ENCODE peak calls at places on chromosome 15, in ten cellular contexts. One of them, this sample, is unnamed.

GRCh38 chr15:101458158-101458895 is 31.2 kb downstream of the PCSK6 start:
- DNase-seq in endothelial cell of umbilical vein: no peak
- DNase-seq in transverse colon: no peak
- DNase-seq in thoracic aorta: no peak
- DNase-seq in CD8-positive, alpha-beta T cell: no peak
- DNase-seq in lower lobe of right lung: no peak
- DNase-seq in esophagus squamous epithelium: no peak
- DNase-seq in lung: no peak
- DNase-seq in AG04450: no peak
- DNase-seq in Peyer's patch: no peak
- DNase-seq in this sample: no peak

GRCh38 chr15:100108346-100108745 is 233.4 kb downstream of the ADAMTS17 start:
- DNase-seq in CD8-positive, alpha-beta T cell: no peak
- DNase-seq in endothelial cell of umbilical vein: no peak
- DNase-seq in thoracic aorta: no peak
- DNase-seq in lung: no peak
- DNase-seq in Peyer's patch: peak
- DNase-seq in transverse colon: no peak
- DNase-seq in esophagus squamous epithelium: no peak
- DNase-seq in AG04450: no peak
- DNase-seq in lower lobe of right lung: no peak
- DNase-seq in this sample: no peak

GRCh38 chr15:75817151-75817935 is 25.9 kb upstream of the UBE2Q2 start:
- DNase-seq in AG04450: no peak
- DNase-seq in transverse colon: no peak
- DNase-seq in lung: no peak
- DNase-seq in Peyer's patch: no peak
- DNase-seq in CD8-positive, alpha-beta T cell: no peak
- DNase-seq in thoracic aorta: no peak
- DNase-seq in esophagus squamous epithelium: no peak
- DNase-seq in endothelial cell of umbilical vein: no peak
- DNase-seq in lower lobe of right lung: no peak
- DNase-seq in this sample: peak

GRCh38 chr15:64847876-64848716 is 6.4 kb downstream of the PLEKHO2 start:
- DNase-seq in CD8-positive, alpha-beta T cell: no peak
- DNase-seq in AG04450: no peak
- DNase-seq in lower lobe of right lung: no peak
- DNase-seq in endothelial cell of umbilical vein: no peak
- DNase-seq in lung: no peak
- DNase-seq in transverse colon: no peak
- DNase-seq in Peyer's patch: no peak
- DNase-seq in thoracic aorta: no peak
- DNase-seq in esophagus squamous epithelium: no peak
- DNase-seq in this sample: no peak

GRCh38 chr15:73957276-73957675 is 31.0 kb downstream of the LOXL1 start:
- DNase-seq in thoracic aorta: no peak
- DNase-seq in CD8-positive, alpha-beta T cell: no peak
- DNase-seq in Peyer's patch: no peak
- DNase-seq in endothelial cell of umbilical vein: no peak
- DNase-seq in lower lobe of right lung: no peak
- DNase-seq in AG04450: no peak
- DNase-seq in transverse colon: no peak
- DNase-seq in lung: no peak
- DNase-seq in esophagus squamous epithelium: no peak
- DNase-seq in this sample: no peak

GRCh38 chr15:74337146-74337545 is 30.3 kb downstream of the CYP11A1 start:
- DNase-seq in thoracic aorta: no peak
- DNase-seq in esophagus squamous epithelium: no peak
- DNase-seq in CD8-positive, alpha-beta T cell: no peak
- DNase-seq in Peyer's patch: no peak
- DNase-seq in lung: no peak
- DNase-seq in endothelial cell of umbilical vein: no peak
- DNase-seq in lower lobe of right lung: peak
- DNase-seq in transverse colon: no peak
- DNase-seq in AG04450: no peak
- DNase-seq in this sample: no peak

GRCh38 chr15:55587321-55588069 is 650 bp downstream of the PYGO1 start:
- DNase-seq in lung: peak
- DNase-seq in AG04450: no peak
- DNase-seq in esophagus squamous epithelium: no peak
- DNase-seq in transverse colon: peak
- DNase-seq in CD8-positive, alpha-beta T cell: no peak
- DNase-seq in Peyer's patch: no peak
- DNase-seq in thoracic aorta: no peak
- DNase-seq in lower lobe of right lung: peak
- DNase-seq in endothelial cell of umbilical vein: peak
- DNase-seq in this sample: peak

GRCh38 chr15:50884583-50884982 is 23.9 kb upstream of the AP4E1 start:
- DNase-seq in lung: no peak
- DNase-seq in AG04450: no peak
- DNase-seq in CD8-positive, alpha-beta T cell: no peak
- DNase-seq in Peyer's patch: no peak
- DNase-seq in endothelial cell of umbilical vein: no peak
- DNase-seq in esophagus squamous epithelium: no peak
- DNase-seq in lower lobe of right lung: no peak
- DNase-seq in transverse colon: no peak
- DNase-seq in thoracic aorta: no peak
- DNase-seq in this sample: no peak

GRCh38 chr15:86591994-86592746 is 512.5 kb downstream of the AGBL1 start:
- DNase-seq in lung: no peak
- DNase-seq in lower lobe of right lung: peak
- DNase-seq in AG04450: no peak
- DNase-seq in CD8-positive, alpha-beta T cell: no peak
- DNase-seq in endothelial cell of umbilical vein: no peak
- DNase-seq in transverse colon: no peak
- DNase-seq in thoracic aorta: no peak
- DNase-seq in Peyer's patch: no peak
- DNase-seq in esophagus squamous epithelium: no peak
- DNase-seq in this sample: no peak

GRCh38 chr15:68561146-68561545 is 17.6 kb upstream of the CORO2B start:
- DNase-seq in CD8-positive, alpha-beta T cell: no peak
- DNase-seq in thoracic aorta: no peak
- DNase-seq in transverse colon: no peak
- DNase-seq in AG04450: no peak
- DNase-seq in lower lobe of right lung: no peak
- DNase-seq in lung: no peak
- DNase-seq in esophagus squamous epithelium: no peak
- DNase-seq in endothelial cell of umbilical vein: no peak
- DNase-seq in Peyer's patch: peak
- DNase-seq in this sample: no peak

GRCh38 chr15:96361309-96362000 is 31.0 kb downstream of the NR2F2 start:
- DNase-seq in transverse colon: no peak
- DNase-seq in esophagus squamous epithelium: no peak
- DNase-seq in AG04450: no peak
- DNase-seq in lung: no peak
- DNase-seq in CD8-positive, alpha-beta T cell: no peak
- DNase-seq in Peyer's patch: no peak
- DNase-seq in lower lobe of right lung: no peak
- DNase-seq in endothelial cell of umbilical vein: no peak
- DNase-seq in thoracic aorta: no peak
- DNase-seq in this sample: no peak

GRCh38 chr15:42693496-42693895 is 43.4 kb downstream of the CDAN1 start:
- DNase-seq in lower lobe of right lung: no peak
- DNase-seq in endothelial cell of umbilical vein: no peak
- DNase-seq in transverse colon: no peak
- DNase-seq in AG04450: no peak
- DNase-seq in thoracic aorta: no peak
- DNase-seq in CD8-positive, alpha-beta T cell: no peak
- DNase-seq in Peyer's patch: no peak
- DNase-seq in esophagus squamous epithelium: no peak
- DNase-seq in lung: no peak
- DNase-seq in this sample: no peak

GRCh38 chr15:88118035-88118434 is 138.5 kb downstream of the NTRK3 start:
- DNase-seq in lower lobe of right lung: no peak
- DNase-seq in thoracic aorta: no peak
- DNase-seq in endothelial cell of umbilical vein: no peak
- DNase-seq in esophagus squamous epithelium: no peak
- DNase-seq in lung: no peak
- DNase-seq in transverse colon: no peak
- DNase-seq in CD8-positive, alpha-beta T cell: no peak
- DNase-seq in AG04450: no peak
- DNase-seq in Peyer's patch: no peak
- DNase-seq in this sample: no peak

DNA sequence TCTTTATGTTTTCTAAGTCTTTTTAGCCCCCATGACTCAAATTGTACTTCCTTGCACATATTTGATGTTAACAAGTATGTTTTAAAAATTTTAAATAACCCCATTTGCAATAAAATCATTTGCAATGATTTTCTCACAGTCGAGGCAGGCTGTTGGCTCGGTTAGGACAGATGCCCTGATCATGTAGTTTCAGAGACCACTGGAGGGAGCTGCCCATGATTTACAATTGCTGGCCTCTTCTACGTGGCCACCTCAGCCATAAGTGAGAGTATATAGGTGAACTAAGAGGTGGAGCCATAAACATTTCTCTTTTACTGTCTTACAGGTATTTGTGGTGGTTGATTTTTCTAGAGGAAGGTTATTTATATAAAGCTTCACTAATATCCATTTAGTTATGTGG is 1.7 kb downstream of the DTWD1 start:
- DNase-seq in thoracic aorta: no peak
- DNase-seq in endothelial cell of umbilical vein: no peak
- DNase-seq in AG04450: no peak
- DNase-seq in lung: no peak
- DNase-seq in esophagus squamous epithelium: no peak
- DNase-seq in transverse colon: no peak
- DNase-seq in Peyer's patch: no peak
- DNase-seq in CD8-positive, alpha-beta T cell: no peak
- DNase-seq in lower lobe of right lung: no peak
- DNase-seq in this sample: peak
- TF ChIP-seq CTCF in thoracic aorta: no peak
- TF ChIP-seq CTCF in endothelial cell of umbilical vein: no peak
- TF ChIP-seq CTCF in AG04450: peak
- TF ChIP-seq CTCF in lung: no peak
- TF ChIP-seq CTCF in esophagus squamous epithelium: no peak
- TF ChIP-seq CTCF in transverse colon: no peak
- TF ChIP-seq CTCF in Peyer's patch: no peak
- TF ChIP-seq CTCF in CD8-positive, alpha-beta T cell: no peak
- TF ChIP-seq CTCF in lower lobe of right lung: no peak
- TF ChIP-seq CTCF in this sample: peak

GRCh38 chr15:47937834-47938233 is 183.0 kb upstream of the SLC24A5 start:
- DNase-seq in AG04450: no peak
- DNase-seq in endothelial cell of umbilical vein: no peak
- DNase-seq in transverse colon: no peak
- DNase-seq in esophagus squamous epithelium: no peak
- DNase-seq in lung: no peak
- DNase-seq in CD8-positive, alpha-beta T cell: no peak
- DNase-seq in lower lobe of right lung: no peak
- DNase-seq in Peyer's patch: no peak
- DNase-seq in thoracic aorta: no peak
- DNase-seq in this sample: no peak

GRCh38 chr15:47934342-47934741 is 186.4 kb upstream of the SLC24A5 start:
- DNase-seq in AG04450: no peak
- DNase-seq in CD8-positive, alpha-beta T cell: no peak
- DNase-seq in lung: no peak
- DNase-seq in Peyer's patch: no peak
- DNase-seq in lower lobe of right lung: no peak
- DNase-seq in endothelial cell of umbilical vein: no peak
- DNase-seq in thoracic aorta: no peak
- DNase-seq in esophagus squamous epithelium: no peak
- DNase-seq in transverse colon: no peak
- DNase-seq in this sample: no peak

GRCh38 chr15:47933865-47934264 is 186.9 kb upstream of the SLC24A5 start:
- DNase-seq in thoracic aorta: no peak
- DNase-seq in transverse colon: no peak
- DNase-seq in lower lobe of right lung: no peak
- DNase-seq in endothelial cell of umbilical vein: no peak
- DNase-seq in Peyer's patch: no peak
- DNase-seq in CD8-positive, alpha-beta T cell: no peak
- DNase-seq in lung: no peak
- DNase-seq in esophagus squamous epithelium: no peak
- DNase-seq in AG04450: no peak
- DNase-seq in this sample: no peak

GRCh38 chr15:47932829-47933696 is 187.7 kb upstream of the SLC24A5 start:
- DNase-seq in lung: no peak
- DNase-seq in Peyer's patch: no peak
- DNase-seq in endothelial cell of umbilical vein: no peak
- DNase-seq in thoracic aorta: no peak
- DNase-seq in transverse colon: no peak
- DNase-seq in lower lobe of right lung: no peak
- DNase-seq in AG04450: no peak
- DNase-seq in CD8-positive, alpha-beta T cell: no peak
- DNase-seq in esophagus squamous epithelium: no peak
- DNase-seq in this sample: peak
- H3K27ac ChIP-seq in lung: no peak
- H3K27ac ChIP-seq in Peyer's patch: no peak
- H3K27ac ChIP-seq in endothelial cell of umbilical vein: no peak
- H3K27ac ChIP-seq in thoracic aorta: no peak
- H3K27ac ChIP-seq in transverse colon: no peak
- H3K27ac ChIP-seq in lower lobe of right lung: no peak
- H3K27ac ChIP-seq in AG04450: no peak
- H3K27ac ChIP-seq in CD8-positive, alpha-beta T cell: no peak
- H3K27ac ChIP-seq in esophagus squamous epithelium: no peak
- H3K27ac ChIP-seq in this sample: no peak

GRCh38 chr15:52678036-52678467 is 1.1 kb downstream of the ATOSA start:
- DNase-seq in AG04450: no peak
- DNase-seq in lung: peak
- DNase-seq in CD8-positive, alpha-beta T cell: peak
- DNase-seq in transverse colon: peak
- DNase-seq in endothelial cell of umbilical vein: peak
- DNase-seq in thoracic aorta: peak
- DNase-seq in Peyer's patch: peak
- DNase-seq in lower lobe of right lung: peak
- DNase-seq in esophagus squamous epithelium: no peak
- DNase-seq in this sample: peak
- TF ChIP-seq CTCF in AG04450: no peak
- TF ChIP-seq CTCF in lung: no peak
- TF ChIP-seq CTCF in CD8-positive, alpha-beta T cell: no peak
- TF ChIP-seq CTCF in transverse colon: no peak
- TF ChIP-seq CTCF in endothelial cell of umbilical vein: no peak
- TF ChIP-seq CTCF in thoracic aorta: no peak
- TF ChIP-seq CTCF in Peyer's patch: no peak
- TF ChIP-seq CTCF in lower lobe of right lung: peak
- TF ChIP-seq CTCF in esophagus squamous epithelium: no peak
- TF ChIP-seq CTCF in this sample: peak

DNA sequence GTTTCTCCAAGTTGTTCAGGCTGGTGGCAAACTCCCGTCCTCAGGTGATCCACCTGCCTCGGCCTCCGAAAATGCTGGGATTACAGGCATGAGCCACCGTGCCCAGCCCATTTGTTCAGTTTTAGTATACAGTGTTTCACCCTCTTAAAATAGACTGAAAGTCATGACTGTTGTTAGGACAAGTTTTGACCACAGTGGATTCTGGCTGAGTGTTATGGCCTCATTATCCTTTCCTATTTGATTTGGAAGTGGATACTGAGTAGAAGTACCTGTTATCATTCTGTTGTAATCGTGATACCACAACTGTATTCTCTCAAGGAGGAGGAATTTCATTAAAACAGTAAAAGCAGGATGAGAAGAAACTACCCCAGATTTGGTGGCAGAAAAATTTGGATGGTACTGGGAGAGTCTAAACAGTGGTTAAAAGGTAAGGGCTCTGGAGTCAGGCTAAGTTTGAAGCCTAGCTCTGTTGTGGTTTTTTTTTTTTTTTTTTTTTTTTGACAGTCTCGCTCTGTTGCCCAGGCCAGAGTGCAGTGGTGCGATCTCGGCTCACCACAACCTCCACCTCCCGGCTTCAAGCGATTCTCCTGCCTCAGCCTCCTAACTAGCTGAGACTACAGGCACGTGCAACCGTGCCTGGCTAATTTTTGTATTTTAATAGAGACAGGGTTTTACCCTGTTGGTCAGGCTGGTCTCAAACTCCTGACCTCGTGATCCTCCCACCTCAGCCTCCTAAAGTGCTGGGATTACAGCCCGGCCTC is 2.6 kb downstream of the MAP2K1 start:
- DNase-seq in endothelial cell of umbilical vein: no peak
- DNase-seq in CD8-positive, alpha-beta T cell: no peak
- DNase-seq in esophagus squamous epithelium: no peak
- DNase-seq in lung: no peak
- DNase-seq in thoracic aorta: no peak
- DNase-seq in AG04450: no peak
- DNase-seq in transverse colon: no peak
- DNase-seq in Peyer's patch: peak
- DNase-seq in lower lobe of right lung: no peak
- DNase-seq in this sample: no peak
- H3K27ac ChIP-seq in endothelial cell of umbilical vein: no peak
- H3K27ac ChIP-seq in CD8-positive, alpha-beta T cell: no peak
- H3K27ac ChIP-seq in esophagus squamous epithelium: peak
- H3K27ac ChIP-seq in lung: no peak
- H3K27ac ChIP-seq in thoracic aorta: no peak
- H3K27ac ChIP-seq in AG04450: no peak
- H3K27ac ChIP-seq in transverse colon: no peak
- H3K27ac ChIP-seq in Peyer's patch: no peak
- H3K27ac ChIP-seq in lower lobe of right lung: no peak
- H3K27ac ChIP-seq in this sample: no peak

This sample was measured in A673.